ENCODE peak calls at places on chromosome 11, in four cellular contexts. One of them, this sample, is unnamed. For H3K36me3, the result is how much of the 10 kb centered on the place peaks cover.

GRCh38 chr11:112965601-112966125 is 4.4 kb downstream of the NCAM1 start:
- DNase-seq in pancreas: no peak
- DNase-seq in Peyer's patch: no peak
- DNase-seq in OCI-LY7: no peak
- DNase-seq in this sample: no peak

GRCh38 chr11:119797137-119797611 is 68.2 kb upstream of the NECTIN1 start:
- DNase-seq in Peyer's patch: no peak
- DNase-seq in pancreas: peak
- DNase-seq in OCI-LY7: no peak
- DNase-seq in this sample: no peak

GRCh38 chr11:2312232-2313042 is 10.6 kb downstream of the TSPAN32 start:
- DNase-seq in OCI-LY7: no peak
- DNase-seq in Peyer's patch: peak
- DNase-seq in pancreas: no peak
- DNase-seq in this sample: no peak

GRCh38 chr11:123742778-123743177 is 1.3 kb upstream of the ZNF202 start:
- DNase-seq in Peyer's patch: no peak
- DNase-seq in pancreas: no peak
- DNase-seq in OCI-LY7: no peak
- DNase-seq in this sample: no peak

GRCh38 chr11:56841210-56841810 is 92.8 kb upstream of the OR9G4 start:
- DNase-seq in pancreas: no peak
- DNase-seq in OCI-LY7: peak
- DNase-seq in Peyer's patch: peak
- DNase-seq in this sample: peak

GRCh38 chr11:112421854-112422253 is 161.2 kb upstream of the PLET1 start:
- DNase-seq in pancreas: no peak
- DNase-seq in OCI-LY7: no peak
- DNase-seq in Peyer's patch: no peak
- DNase-seq in this sample: no peak

GRCh38 chr11:10021563-10021962 is 272.5 kb downstream of the SBF2 start:
- DNase-seq in OCI-LY7: no peak
- DNase-seq in Peyer's patch: no peak
- DNase-seq in pancreas: no peak
- DNase-seq in this sample: no peak

GRCh38 chr11:126317681-126318641 is 14.1 kb downstream of the DCPS start:
- DNase-seq in OCI-LY7: no peak
- DNase-seq in pancreas: peak
- DNase-seq in Peyer's patch: peak
- DNase-seq in this sample: no peak

GRCh38 chr11:123797065-123797940 is 8.8 kb downstream of the OR6M1 start:
- DNase-seq in pancreas: no peak
- DNase-seq in Peyer's patch: no peak
- DNase-seq in OCI-LY7: no peak
- DNase-seq in this sample: no peak

GRCh38 chr11:111105566-111105965 is 140.0 kb upstream of the POU2AF2 start:
- DNase-seq in pancreas: no peak
- DNase-seq in Peyer's patch: no peak
- DNase-seq in OCI-LY7: no peak
- DNase-seq in this sample: no peak

GRCh38 chr11:44817207-44817944 is 90.6 kb downstream of the TSPAN18 start:
- DNase-seq in OCI-LY7: no peak
- DNase-seq in pancreas: peak
- DNase-seq in Peyer's patch: no peak
- DNase-seq in this sample: no peak

GRCh38 chr11:44983786-44984185 is 33.1 kb upstream of the TP53I11 start:
- DNase-seq in pancreas: no peak
- DNase-seq in Peyer's patch: peak
- DNase-seq in OCI-LY7: no peak
- DNase-seq in this sample: no peak

GRCh38 chr11:18383388-18384156 is 10.8 kb upstream of the LDHA start:
- DNase-seq in OCI-LY7: peak
- DNase-seq in pancreas: no peak
- DNase-seq in Peyer's patch: peak
- DNase-seq in this sample: peak

GRCh38 chr11:19853016-19853415 is 140.4 kb downstream of the NAV2 start:
- DNase-seq in Peyer's patch: no peak
- DNase-seq in pancreas: no peak
- DNase-seq in OCI-LY7: no peak
- DNase-seq in this sample: no peak

GRCh38 chr11:122163420-122163819 is 47.4 kb upstream of the BLID start:
- DNase-seq in pancreas: no peak
- DNase-seq in OCI-LY7: no peak
- DNase-seq in Peyer's patch: no peak
- DNase-seq in this sample: no peak

GRCh38 chr11:121614661-121615240 is 162.0 kb upstream of the SORL1-AS1 start:
- DNase-seq in OCI-LY7: no peak
- DNase-seq in pancreas: no peak
- DNase-seq in Peyer's patch: no peak
- DNase-seq in this sample: no peak

GRCh38 chr11:2787816-2788750 is 88.3 kb upstream of the KCNQ1OT1 start:
- DNase-seq in Peyer's patch: peak
- DNase-seq in pancreas: peak
- DNase-seq in OCI-LY7: no peak
- DNase-seq in this sample: no peak

GRCh38 chr11:76794371-76795284 is 11.5 kb downstream of the TSKU start:
- DNase-seq in Peyer's patch: peak
- DNase-seq in OCI-LY7: no peak
- DNase-seq in pancreas: no peak
- DNase-seq in this sample: no peak

GRCh38 chr11:72245232-72245816 is 1.3 kb upstream of the PHOX2A start:
- DNase-seq in Peyer's patch: no peak
- DNase-seq in OCI-LY7: no peak
- DNase-seq in pancreas: peak
- DNase-seq in this sample: no peak

GRCh38 chr11:71129624-71130023 is 122.8 kb downstream of the SHANK2 start:
- DNase-seq in OCI-LY7: no peak
- DNase-seq in pancreas: peak
- DNase-seq in Peyer's patch: no peak
- DNase-seq in this sample: no peak

GRCh38 chr11:120547301-120547700 is 35.8 kb downstream of the GRIK4 start:
- DNase-seq in pancreas: no peak
- DNase-seq in Peyer's patch: no peak
- DNase-seq in OCI-LY7: no peak
- DNase-seq in this sample: no peak

GRCh38 chr11:25902476-25902875 is 429.5 kb upstream of the ANO3 start:
- DNase-seq in Peyer's patch: no peak
- DNase-seq in OCI-LY7: no peak
- DNase-seq in pancreas: no peak
- DNase-seq in this sample: no peak

GRCh38 chr11:12127206-12127898 is 17.0 kb downstream of the MICAL2 start:
- DNase-seq in OCI-LY7: no peak
- DNase-seq in Peyer's patch: no peak
- DNase-seq in pancreas: no peak
- DNase-seq in this sample: no peak

GRCh38 chr11:131428853-131429252 is 58.4 kb downstream of the NTM start:
- DNase-seq in pancreas: no peak
- DNase-seq in Peyer's patch: no peak
- DNase-seq in OCI-LY7: no peak
- DNase-seq in this sample: no peak

GRCh38 chr11:100151944-100152343 is 535.1 kb upstream of the ARHGAP42 start:
- DNase-seq in pancreas: no peak
- DNase-seq in OCI-LY7: no peak
- DNase-seq in Peyer's patch: no peak
- DNase-seq in this sample: no peak

GRCh38 chr11:94934362-94934761 is 39.0 kb downstream of the CWC15 start:
- DNase-seq in Peyer's patch: no peak
- DNase-seq in OCI-LY7: no peak
- DNase-seq in pancreas: no peak
- DNase-seq in this sample: no peak

GRCh38 chr11:126440792-126441514 is 85.5 kb downstream of the ST3GAL4 start:
- DNase-seq in pancreas: peak
- DNase-seq in OCI-LY7: peak
- DNase-seq in Peyer's patch: peak
- DNase-seq in this sample: peak

GRCh38 chr11:9265211-9266131 is at the start of gene DENND5A:
- DNase-seq in Peyer's patch: peak
- DNase-seq in OCI-LY7: peak
- DNase-seq in pancreas: peak
- DNase-seq in this sample: peak

GRCh38 chr11:45022294-45023064 is 71.8 kb upstream of the TP53I11 start:
- DNase-seq in OCI-LY7: no peak
- DNase-seq in Peyer's patch: no peak
- DNase-seq in pancreas: no peak
- DNase-seq in this sample: no peak

GRCh38 chr11:46330154-46330886 is 16.9 kb upstream of the DGKZ start:
- DNase-seq in OCI-LY7: no peak
- DNase-seq in pancreas: no peak
- DNase-seq in Peyer's patch: no peak
- DNase-seq in this sample: no peak

GRCh38 chr11:46330887-46331652 is 16.2 kb upstream of the DGKZ start:
- DNase-seq in OCI-LY7: no peak
- DNase-seq in pancreas: no peak
- DNase-seq in Peyer's patch: no peak
- DNase-seq in this sample: no peak

GRCh38 chr11:46332093-46332567 is 15.1 kb upstream of the DGKZ start:
- DNase-seq in pancreas: no peak
- DNase-seq in OCI-LY7: no peak
- DNase-seq in Peyer's patch: no peak
- DNase-seq in this sample: no peak

GRCh38 chr11:46332568-46333128 is 14.6 kb upstream of the DGKZ start:
- DNase-seq in pancreas: no peak
- DNase-seq in Peyer's patch: no peak
- DNase-seq in OCI-LY7: no peak
- DNase-seq in this sample: no peak

GRCh38 chr11:46331653-46331984 is 15.6 kb upstream of the DGKZ start:
- DNase-seq in OCI-LY7: no peak
- DNase-seq in Peyer's patch: no peak
- DNase-seq in pancreas: no peak
- DNase-seq in this sample: no peak
- TF ChIP-seq CTCF in OCI-LY7: no peak
- TF ChIP-seq CTCF in Peyer's patch: no peak
- TF ChIP-seq CTCF in pancreas: no peak
- TF ChIP-seq CTCF in this sample: no peak

DNA sequence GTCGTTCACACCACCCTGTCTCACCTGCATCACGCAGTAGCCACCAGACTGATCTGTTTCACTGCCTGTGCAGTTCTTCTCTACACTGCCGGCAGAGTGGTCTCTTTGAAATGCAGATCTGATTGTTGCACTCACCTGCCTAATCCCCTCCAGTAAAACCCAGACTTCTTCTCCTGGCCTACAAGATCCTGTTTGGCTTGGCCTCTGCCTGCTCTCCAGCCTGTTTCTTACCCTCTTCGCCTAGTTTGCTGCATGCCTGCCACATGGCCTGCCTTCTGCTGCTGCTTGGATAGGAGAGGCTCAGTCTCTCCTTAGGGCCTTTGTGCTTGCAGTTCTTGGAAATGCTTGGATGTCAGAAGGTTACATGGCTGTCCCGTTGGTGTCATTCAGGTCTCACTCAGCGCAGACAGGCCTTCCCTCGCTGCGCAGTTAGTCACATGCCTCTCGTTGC is 42.0 kb downstream of the PACS1 start:
- DNase-seq in pancreas: no peak
- DNase-seq in Peyer's patch: no peak
- DNase-seq in OCI-LY7: peak
- DNase-seq in this sample: no peak
- H3K4me3 ChIP-seq in pancreas: no peak
- H3K4me3 ChIP-seq in Peyer's patch: no peak
- H3K4me3 ChIP-seq in OCI-LY7: no peak
- H3K4me3 ChIP-seq in this sample: no peak

GRCh38 chr11:47797633-47798032 is 30.5 kb upstream of the FNBP4 start:
- DNase-seq in OCI-LY7: no peak
- DNase-seq in pancreas: no peak
- DNase-seq in Peyer's patch: no peak
- DNase-seq in this sample: no peak

DNA sequence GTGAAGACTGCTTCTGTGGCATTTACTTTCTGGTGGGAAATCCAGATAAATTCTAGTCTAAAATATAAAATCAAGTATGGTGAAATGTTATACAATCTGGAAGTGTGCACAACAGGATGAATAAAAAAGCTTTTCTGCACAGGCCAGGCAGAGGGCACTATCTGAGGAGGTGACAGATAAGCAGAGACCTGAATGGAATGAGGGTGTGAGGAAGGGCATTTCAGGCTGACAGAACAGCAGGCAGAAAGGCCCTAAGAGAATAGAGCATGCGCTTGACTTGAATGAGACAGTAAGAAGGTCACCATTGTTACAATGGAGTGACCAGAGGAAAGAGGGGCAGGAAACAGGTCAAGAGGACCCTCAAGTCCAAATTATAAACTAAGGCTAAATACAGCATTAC is 33.6 kb upstream of the FNBP4 start:
- DNase-seq in Peyer's patch: no peak
- DNase-seq in OCI-LY7: no peak
- DNase-seq in pancreas: no peak
- DNase-seq in this sample: no peak
- H3K36me3 ChIP-seq in Peyer's patch: under half
- H3K36me3 ChIP-seq in OCI-LY7: half or more
- H3K36me3 ChIP-seq in pancreas: half or more
- H3K36me3 ChIP-seq in this sample: under half

GRCh38 chr11:86632499-86633269 is 39.7 kb downstream of the ME3 start:
- DNase-seq in Peyer's patch: no peak
- DNase-seq in pancreas: no peak
- DNase-seq in OCI-LY7: no peak
- DNase-seq in this sample: no peak
- TF ChIP-seq CTCF in Peyer's patch: no peak
- TF ChIP-seq CTCF in pancreas: no peak
- TF ChIP-seq CTCF in OCI-LY7: no peak
- TF ChIP-seq CTCF in this sample: no peak

GRCh38 chr11:60347084-60347797 is 20.2 kb downstream of the MS4A6E start:
- DNase-seq in OCI-LY7: peak
- DNase-seq in pancreas: no peak
- DNase-seq in Peyer's patch: no peak
- DNase-seq in this sample: no peak
- H3K4me3 ChIP-seq in OCI-LY7: no peak
- H3K4me3 ChIP-seq in pancreas: no peak
- H3K4me3 ChIP-seq in Peyer's patch: no peak
- H3K4me3 ChIP-seq in this sample: no peak

GRCh38 chr11:66059966-66060680 is 8.0 kb downstream of the SF3B2 start:
- DNase-seq in Peyer's patch: no peak
- DNase-seq in OCI-LY7: no peak
- DNase-seq in pancreas: no peak
- DNase-seq in this sample: no peak
- H3K36me3 ChIP-seq in Peyer's patch: under half
- H3K36me3 ChIP-seq in OCI-LY7: half or more
- H3K36me3 ChIP-seq in pancreas: half or more
- H3K36me3 ChIP-seq in this sample: half or more

This sample was measured in GM06990.